ENCODE peak calls at places on chromosomes 1 and 21, in ten cellular contexts. S, Q, M, I, L, Z, N, R, A and J are unnamed samples.

GRCh38 chr1:89987170-89987819 is 7.6 kb upstream of the ZNF326 start:
- DNase-seq in R (peak; percentile 82), I (no peak), S (no peak), Q (peak; percentile 81), M (peak; percentile 78), L (no peak), N (no peak), A (no peak), Z (no peak), J (peak; percentile 79)

GRCh38 chr1:161333166-161333565 is 19.0 kb downstream of the SDHC start:
- DNase-seq in I (no peak), S (no peak), M (no peak), R (no peak), L (no peak), A (no peak), Q (no peak), Z (no peak), N (no peak), J (no peak)

GRCh38 chr1:86375688-86376087 is 20.4 kb downstream of the ODF2L start:
- DNase-seq in R (no peak), N (no peak), Q (no peak), A (no peak), M (no peak), S (no peak), L (no peak), I (no peak), Z (no peak), J (no peak)

GRCh38 chr1:235507623-235508022 is 3.4 kb upstream of the B3GALNT2 start:
- DNase-seq in I (no peak), R (no peak), L (no peak), Z (no peak), N (no peak), Q (no peak), S (no peak), M (no peak), A (no peak), J (no peak)

GRCh38 chr21:22201669-22202068 is 1203.5 kb downstream of the NCAM2 start:
- DNase-seq in I (no peak), S (no peak), R (no peak), A (no peak), N (no peak), Q (no peak), M (no peak), Z (no peak), L (no peak), J (no peak)

GRCh38 chr1:94670273-94670672 is 128.7 kb upstream of the F3 start:
- DNase-seq in M (no peak), R (no peak), N (no peak), A (no peak), I (no peak), L (no peak), Q (no peak), S (no peak), Z (no peak), J (no peak)

GRCh38 chr1:88200545-88200944 is 483.5 kb upstream of the PKN2 start:
- DNase-seq in L (no peak), N (no peak), M (no peak), A (no peak), I (no peak), Q (no peak), Z (no peak), S (no peak), R (no peak), J (no peak)

GRCh38 chr1:216883518-216883917 is 160.3 kb upstream of the ESRRG start:
- DNase-seq in N (no peak), S (no peak), A (no peak), I (no peak), L (no peak), Q (no peak), Z (no peak), M (no peak), R (no peak), J (no peak)

GRCh38 chr1:168391759-168392681 is 111.3 kb downstream of the TBX19 start:
- DNase-seq in M (no peak), N (no peak), S (no peak), Q (no peak), L (no peak), I (no peak), Z (no peak), A (no peak), R (no peak), J (peak; percentile 73)

GRCh38 chr1:168387781-168388760 is 107.4 kb downstream of the TBX19 start:
- DNase-seq in M (no peak), Q (no peak), S (no peak), L (no peak), N (no peak), R (peak; percentile 4), A (no peak), I (no peak), Z (no peak), J (no peak)

GRCh38 chr1:168386949-168387586 is 106.4 kb downstream of the TBX19 start:
- DNase-seq in N (peak; percentile 18), Q (no peak), M (no peak), L (peak; percentile 29), Z (no peak), I (peak; percentile 64), A (peak; percentile 79), S (peak; percentile 85), R (peak; percentile 42), J (peak; percentile 81)

GRCh38 chr1:168392958-168393357 is 112.3 kb downstream of the TBX19 start:
- DNase-seq in L (no peak), Z (no peak), N (no peak), A (no peak), M (no peak), S (no peak), Q (no peak), R (no peak), I (no peak), J (no peak)

DNA sequence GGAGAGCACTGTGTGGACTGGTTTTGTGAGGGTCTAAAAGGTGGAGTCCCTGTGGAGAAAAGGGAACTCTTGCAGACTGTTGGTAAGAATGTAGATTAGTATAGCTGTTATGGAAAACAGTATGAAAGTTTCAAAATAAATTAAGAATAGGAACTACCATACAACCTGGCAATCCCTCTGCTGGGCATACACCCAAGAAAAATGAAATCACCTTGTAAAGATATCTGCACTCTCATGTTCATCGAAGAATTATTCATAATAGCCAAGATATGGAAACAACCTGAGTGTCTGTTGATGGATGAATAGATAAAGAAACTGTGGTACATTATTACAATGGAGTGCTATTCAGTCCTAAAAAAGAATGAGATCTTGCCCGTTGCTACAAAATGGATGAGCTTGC is 109.6 kb downstream of the TBX19 start:
- DNase-seq in I (no peak), L (no peak), S (no peak), Q (no peak), N (no peak), M (no peak), R (no peak), A (no peak), Z (no peak), J (peak; percentile 38)
- TF ChIP-seq CTCF in I (no peak), L (no peak), S (no peak), Q (no peak), N (no peak), M (no peak), R (no peak), A (no peak), Z (no peak), J (no peak)

GRCh38 chr1:167659440-167659839 is 29.4 kb downstream of the RCSD1 start:
- DNase-seq in A (no peak), Q (no peak), L (no peak), I (no peak), S (no peak), Z (no peak), R (no peak), N (no peak), M (no peak), J (no peak)

GRCh38 chr1:167659876-167660275 is 29.8 kb downstream of the RCSD1 start:
- DNase-seq in Z (no peak), S (no peak), N (no peak), I (no peak), R (no peak), M (no peak), L (no peak), Q (no peak), A (no peak), J (no peak)

GRCh38 chr1:167656657-167657056 is 26.6 kb downstream of the RCSD1 start:
- DNase-seq in I (no peak), Q (no peak), S (no peak), M (no peak), L (no peak), N (no peak), A (no peak), R (no peak), Z (no peak), J (no peak)

GRCh38 chr1:167661527-167662436 is 31.8 kb downstream of the RCSD1 start:
- DNase-seq in Z (no peak), M (no peak), L (no peak), R (no peak), S (no peak), N (no peak), I (no peak), A (no peak), Q (no peak), J (peak; percentile 92)

DNA sequence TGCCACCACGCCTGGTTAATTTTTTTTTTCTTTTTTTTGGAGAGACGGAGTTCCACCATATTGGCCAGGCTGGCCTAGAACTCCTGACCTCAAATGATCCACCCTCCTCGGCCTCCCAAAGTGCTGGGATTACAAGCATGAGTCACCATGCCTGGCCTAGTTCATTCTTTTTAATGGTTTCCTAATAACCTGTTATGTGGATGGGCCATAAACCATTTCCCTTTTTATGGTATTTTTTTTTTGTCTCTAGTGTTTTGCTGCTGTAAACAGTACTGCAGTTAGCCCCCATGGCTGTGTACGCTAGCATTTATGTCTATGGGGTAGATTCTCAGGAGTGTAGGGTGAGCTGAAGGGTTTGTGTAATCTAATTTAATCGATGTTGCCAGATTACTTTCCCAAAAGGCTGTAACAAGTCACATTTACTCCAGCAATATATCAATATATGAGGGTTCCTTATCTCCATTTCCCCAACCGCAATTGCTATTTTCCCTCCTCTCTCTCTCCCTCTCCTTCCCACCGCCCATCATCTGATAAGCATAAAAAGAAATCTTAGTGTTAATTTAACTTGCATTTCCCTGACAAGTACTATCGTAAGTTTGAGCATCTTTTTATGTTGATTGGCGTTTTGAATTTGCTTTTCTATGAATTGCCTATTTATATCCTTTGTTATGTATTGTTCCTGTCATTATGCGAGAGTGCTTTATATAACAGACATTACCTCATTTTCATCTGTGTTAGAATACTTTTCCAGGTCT is 28.7 kb downstream of the RCSD1 start:
- DNase-seq in S (no peak), R (no peak), L (no peak), N (no peak), Z (no peak), M (no peak), Q (no peak), I (no peak), A (no peak), J (no peak)
- H3K4me3 ChIP-seq in S (no peak overlapping the region), R (no peak overlapping the region), L (no peak overlapping the region), N (no peak overlapping the region), Z (no peak overlapping the region), M (no peak overlapping the region), Q (no peak overlapping the region), I (no peak overlapping the region), A (no peak overlapping the region), J (no peak overlapping the region)

DNA sequence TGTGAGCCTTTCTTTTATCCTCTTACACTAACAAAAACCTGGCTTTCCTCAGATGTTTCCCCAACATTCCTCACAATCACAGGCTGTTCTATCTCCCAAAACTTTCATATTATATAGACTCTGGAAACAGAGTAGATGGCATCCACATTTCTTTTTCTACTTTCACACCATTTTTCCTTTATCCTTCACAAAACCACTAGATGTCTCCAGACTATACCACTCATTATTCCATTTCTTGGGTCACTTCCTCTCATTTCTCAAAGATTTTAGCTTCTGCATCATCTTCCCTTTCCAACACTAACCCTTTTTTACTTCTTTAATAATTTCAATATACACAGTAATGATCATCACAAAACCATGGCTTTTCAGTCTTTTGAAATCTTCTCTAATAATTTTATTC is 286.0 kb upstream of the DEPDC1 start:
- DNase-seq in S (no peak), M (no peak), I (no peak), A (no peak), Z (no peak), L (no peak), R (no peak), Q (no peak), N (no peak), J (no peak)
- TF ChIP-seq CTCF in S (no peak), M (no peak), I (no peak), A (no peak), Z (no peak), L (peak; percentile 35), R (no peak), Q (no peak), N (no peak), J (peak; percentile 3)

GRCh38 chr1:174946020-174946419 is 53.7 kb upstream of the CACYBP start:
- DNase-seq in Q (no peak), Z (no peak), S (no peak), A (no peak), N (no peak), I (no peak), R (no peak), M (no peak), L (no peak), J (no peak)

GRCh38 chr1:174940776-174941175 is 59.0 kb upstream of the CACYBP start:
- DNase-seq in R (no peak), S (no peak), Z (no peak), A (no peak), I (no peak), M (no peak), N (no peak), Q (no peak), L (no peak), J (no peak)

GRCh38 chr1:174938306-174939000 is 61.3 kb upstream of the CACYBP start:
- DNase-seq in L (no peak), A (no peak), Q (no peak), Z (no peak), N (no peak), M (no peak), S (no peak), R (no peak), I (no peak), J (no peak)

GRCh38 chr1:174939771-174940545 is 59.8 kb upstream of the CACYBP start:
- DNase-seq in S (no peak), A (no peak), M (no peak), Z (no peak), N (no peak), Q (no peak), R (no peak), I (no peak), L (no peak), J (no peak)

GRCh38 chr1:174942547-174943255 is 57.0 kb upstream of the CACYBP start:
- DNase-seq in A (no peak), Q (peak; percentile 84), N (peak; percentile 19), R (no peak), Z (no peak), S (no peak), I (no peak), L (no peak), M (no peak), J (peak; percentile 30)
- H3K4me3 ChIP-seq in A (no peak overlapping the region), Q (peak overlapping the region; percentile 45), N (no peak overlapping the region), R (no peak overlapping the region), Z (no peak overlapping the region), S (no peak overlapping the region), I (no peak overlapping the region), L (no peak overlapping the region), M (no peak overlapping the region), J (no peak overlapping the region)